ENCODE peak calls at places on chromosomes 2 and 18, in seven cellular contexts. V is iris pigment epithelial cell, P is DMS153, D is astrocyte of the spinal cord, J is NCI-H1930, Z is NCI-H1092 treated with DMSO at 0.1 percent for 48 hours, M is activated B cell treated with CpG ODN at 0.5 μM for 24 hours. N is an unnamed sample.

GRCh38 chr2:45885111-45885685 is 233.7 kb downstream of the PRKCE start:
- DNase-seq in V (no peak), P (peak; percentile 20), D (no peak), J (no peak), Z (peak; percentile 36), M (no peak), N (no peak)

GRCh38 chr2:199704358-199705238 is 146.4 kb downstream of the FTCDNL1 start:
- DNase-seq in V (peak; percentile 16), P (peak; percentile 7), D (no peak), J (no peak), Z (peak; percentile 32), M (no peak), N (no peak)

GRCh38 chr2:179355881-179356280 is 91.2 kb upstream of the SESTD1 start:
- DNase-seq in V (peak; percentile 53), P (no peak), D (no peak), J (no peak), Z (no peak), M (no peak), N (no peak)

GRCh38 chr2:207423886-207424285 is 105.9 kb upstream of the CREB1 start:
- DNase-seq in V (peak; percentile 100), P (no peak), D (peak; percentile 96), J (no peak), Z (no peak), M (no peak), N (no peak)

GRCh38 chr2:173037245-173038106 is 38.2 kb upstream of the MAP3K20 start:
- DNase-seq in V (peak; percentile 39), P (no peak), D (no peak), J (no peak), Z (no peak), M (no peak), N (no peak)

GRCh38 chr2:152413228-152414030 is 78.5 kb downstream of the FMNL2 start:
- DNase-seq in V (peak; percentile 32), P (no peak), D (no peak), J (no peak), Z (no peak), M (no peak), N (no peak)

GRCh38 chr18:50742947-50743346 is 76.9 kb downstream of the MRO start:
- DNase-seq in V (no peak), P (no peak), D (no peak), J (no peak), Z (no peak), M (no peak), N (no peak)

GRCh38 chr2:57050007-57050406 is 866.2 kb downstream of the CCDC85A start:
- DNase-seq in V (no peak), P (peak; percentile 24), D (no peak), J (no peak), Z (no peak), M (no peak), N (no peak)

GRCh38 chr2:113233593-113234550 is 44.8 kb downstream of the PAX8 start:
- DNase-seq in V (peak; percentile 41), P (no peak), D (no peak), J (no peak), Z (no peak), M (no peak), N (no peak)

GRCh38 chr18:76472811-76473210 is 22.2 kb downstream of the ZNF516 start:
- DNase-seq in V (no peak), P (no peak), D (no peak), J (no peak), Z (no peak), M (no peak), N (no peak)

GRCh38 chr2:188610827-188611226 is 319.2 kb downstream of the GULP1 start:
- DNase-seq in V (peak; percentile 69), P (no peak), D (peak; percentile 10), J (no peak), Z (no peak), M (no peak), N (no peak)

GRCh38 chr2:101151141-101151858 is at the start of gene TBC1D8:
- DNase-seq in V (peak; percentile 65), P (peak; percentile 77), D (peak; percentile 74), J (peak; percentile 88), Z (peak; percentile 76), M (peak; percentile 59), N (peak; percentile 64)

GRCh38 chr18:32036506-32037210 is 18.0 kb downstream of the RNF125 start:
- DNase-seq in V (no peak), P (no peak), D (no peak), J (no peak), Z (no peak), M (no peak), N (no peak)

GRCh38 chr2:134718956-134719814 is at the start of gene TMEM163:
- DNase-seq in V (no peak), P (peak; percentile 30), D (no peak), J (peak; percentile 28), Z (peak; percentile 43), M (peak; percentile 56), N (no peak)

GRCh38 chr18:29154758-29155725 is 978.1 kb upstream of the CDH2 start:
- DNase-seq in V (peak; percentile 77), P (peak; percentile 44), D (peak; percentile 88), J (no peak), Z (no peak), M (no peak), N (no peak)

GRCh38 chr2:202032841-202033316 is 776 bp upstream of the FZD7 start:
- DNase-seq in V (peak; percentile 67), P (no peak), D (peak; percentile 67), J (peak; percentile 50), Z (no peak), M (peak; percentile 41), N (peak; percentile 71)

GRCh38 chr2:64640153-64641044 is 13.3 kb downstream of the SERTAD2 start:
- DNase-seq in V (peak; percentile 17), P (no peak), D (no peak), J (no peak), Z (no peak), M (no peak), N (no peak)

GRCh38 chr2:16253291-16253690 is 312.9 kb downstream of the MYCN start:
- DNase-seq in V (no peak), P (no peak), D (no peak), J (no peak), Z (no peak), M (no peak), N (no peak)

GRCh38 chr2:109722026-109722425 is 72.1 kb upstream of the RGPD5 start:
- DNase-seq in V (no peak), P (no peak), D (no peak), J (no peak), Z (peak; percentile 67), M (no peak), N (no peak)

GRCh38 chr2:46118656-46119338 is 178.4 kb upstream of the EPAS1 start:
- DNase-seq in V (peak; percentile 80), P (no peak), D (no peak), J (no peak), Z (no peak), M (no peak), N (no peak)

GRCh38 chr2:165958313-165958712 is 4.7 kb upstream of the TTC21B start:
- DNase-seq in V (no peak), P (no peak), D (no peak), J (no peak), Z (no peak), M (no peak), N (no peak)

GRCh38 chr2:189233527-189233926 is 54.0 kb upstream of the COL5A2 start:
- DNase-seq in V (peak; percentile 45), P (no peak), D (no peak), J (no peak), Z (no peak), M (no peak), N (no peak)

GRCh38 chr2:27255660-27256059 is 7.2 kb downstream of the SLC30A3 start:
- DNase-seq in V (peak; percentile 44), P (no peak), D (peak; percentile 24), J (no peak), Z (no peak), M (no peak), N (no peak)

GRCh38 chr18:830315-830901 is 18.4 kb upstream of the YES1 start:
- DNase-seq in V (peak; percentile 64), P (no peak), D (peak; percentile 81), J (no peak), Z (no peak), M (no peak), N (no peak)

GRCh38 chr18:79487198-79488165 is 91.8 kb downstream of the NFATC1 start:
- DNase-seq in V (no peak), P (no peak), D (no peak), J (no peak), Z (no peak), M (no peak), N (no peak)

GRCh38 chr2:237873382-237873781 is 14.0 kb downstream of the RAMP1 start:
- DNase-seq in V (no peak), P (no peak), D (no peak), J (no peak), Z (no peak), M (peak; percentile 10), N (no peak)

GRCh38 chr2:188970201-188970600 is 4.0 kb upstream of the COL3A1 start:
- DNase-seq in V (no peak), P (no peak), D (no peak), J (no peak), Z (no peak), M (no peak), N (no peak)

GRCh38 chr2:69223759-69224494 is 163.1 kb downstream of the GFPT1 start:
- DNase-seq in V (no peak), P (no peak), D (no peak), J (no peak), Z (peak; percentile 49), M (no peak), N (no peak)

GRCh38 chr2:98854675-98855074 is 81.3 kb downstream of the CRACDL start:
- DNase-seq in V (no peak), P (no peak), D (no peak), J (no peak), Z (no peak), M (no peak), N (no peak)

GRCh38 chr2:208274748-208275147 is 8.7 kb downstream of the PIKFYVE start:
- DNase-seq in V (no peak), P (no peak), D (no peak), J (no peak), Z (no peak), M (no peak), N (no peak)

GRCh38 chr2:40719414-40719813 is 267.5 kb upstream of the SLC8A1 start:
- DNase-seq in V (no peak), P (no peak), D (no peak), J (no peak), Z (no peak), M (no peak), N (no peak)

N was measured in C1 segment of cervical spinal cord.